ENCODE peak calls at places on chromosomes 4 and X, in eight cellular contexts. K, P, M, Q, E, O, H and G are unnamed samples. For H3K4me1, the result is how much of the 10 kb centered on the place peaks cover.

GRCh38 chrX:11687157-11687556 is 21.4 kb upstream of the ARHGAP6 start:
- DNase-seq in K (no peak), P (no peak), M (no peak), Q (no peak), E (no peak), O (no peak), H (no peak), G (no peak)

GRCh38 chrX:42714981-42715688 is 62.8 kb downstream of the PPP1R2C start:
- DNase-seq in K (peak), P (no peak), M (peak), Q (no peak), E (peak), O (no peak), H (no peak), G (no peak)

GRCh38 chrX:119729408-119730201 is 28.8 kb upstream of the SOWAHD start:
- DNase-seq in K (peak), P (no peak), M (peak), Q (no peak), E (peak), O (peak), H (peak), G (peak)

GRCh38 chrX:50941638-50942037 is 31.1 kb downstream of the BMP15 start:
- DNase-seq in K (no peak), P (no peak), M (no peak), Q (peak), E (no peak), O (peak), H (no peak), G (peak)

GRCh38 chr4:163166041-163166579 is 580 bp downstream of the NAF1 start:
- DNase-seq in K (peak), P (peak), M (peak), Q (peak), E (peak), O (peak), H (peak), G (peak)

GRCh38 chr4:183118585-183118984 is 19.5 kb downstream of the WWC2 start:
- DNase-seq in K (no peak), P (no peak), M (no peak), Q (no peak), E (peak), O (no peak), H (peak), G (no peak)

GRCh38 chr4:139890810-139891209 is 225.2 kb downstream of the MGST2 start:
- DNase-seq in K (no peak), P (no peak), M (no peak), Q (no peak), E (peak), O (no peak), H (peak), G (no peak)

GRCh38 chr4:68368566-68369473 is 18.9 kb upstream of the YTHDC1 start:
- DNase-seq in K (no peak), P (no peak), M (no peak), Q (no peak), E (peak), O (no peak), H (peak), G (no peak)

GRCh38 chr4:21901831-21902230 is 46.7 kb downstream of the KCNIP4 start:
- DNase-seq in K (no peak), P (no peak), M (no peak), Q (no peak), E (peak), O (no peak), H (peak), G (no peak)

GRCh38 chr4:162644346-162644745 is 480.5 kb upstream of the FSTL5 start:
- DNase-seq in K (no peak), P (no peak), M (no peak), Q (no peak), E (peak), O (no peak), H (no peak), G (no peak)

GRCh38 chrX:30570505-30570904 is 7.1 kb downstream of the TASL start:
- DNase-seq in K (no peak), P (no peak), M (no peak), Q (no peak), E (peak), O (no peak), H (peak), G (peak)
- H3K4me1 ChIP-seq in K (under half), P (under half), M (under half), Q (under half), E (under half), O (half or more), H (under half), G (under half)

DNA sequence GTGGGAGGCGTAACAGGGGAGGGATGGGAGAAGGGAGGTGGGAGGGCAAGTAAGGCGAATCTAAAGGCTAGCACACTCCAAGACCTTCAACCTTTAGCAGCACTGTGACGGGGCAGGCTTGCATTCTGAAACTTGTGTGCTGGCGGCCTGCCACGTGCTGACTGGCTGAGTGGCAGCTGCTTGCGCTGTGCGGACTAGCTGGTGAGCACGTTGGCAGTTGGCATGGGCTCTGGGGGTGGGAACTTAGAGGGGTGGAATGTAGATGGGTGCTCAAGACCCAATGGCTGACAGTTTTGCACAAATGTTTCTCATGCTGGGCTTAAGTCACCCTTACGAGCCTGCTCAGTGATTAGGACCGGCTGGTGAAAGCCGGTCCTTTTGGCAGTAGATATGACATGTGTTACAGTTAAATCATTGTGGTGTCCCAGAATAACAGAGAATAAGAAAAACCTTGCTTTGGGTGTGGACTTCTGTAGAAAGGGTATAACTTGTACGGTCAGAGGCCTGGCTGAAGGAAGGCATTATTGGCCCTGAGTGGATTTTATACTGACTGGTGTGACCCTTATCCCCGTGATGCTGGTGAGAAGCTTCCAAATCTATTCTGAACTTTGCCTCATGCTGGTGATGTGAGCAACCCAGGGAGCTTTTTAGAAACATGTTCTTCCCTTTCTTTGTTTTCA is 107.6 kb upstream of the SLC4A4 start:
- DNase-seq in K (no peak), P (no peak), M (peak), Q (peak), E (peak), O (no peak), H (peak), G (no peak)
- H3K4me1 ChIP-seq in K (under half), P (under half), M (under half), Q (under half), E (under half), O (under half), H (under half), G (under half)

DNA sequence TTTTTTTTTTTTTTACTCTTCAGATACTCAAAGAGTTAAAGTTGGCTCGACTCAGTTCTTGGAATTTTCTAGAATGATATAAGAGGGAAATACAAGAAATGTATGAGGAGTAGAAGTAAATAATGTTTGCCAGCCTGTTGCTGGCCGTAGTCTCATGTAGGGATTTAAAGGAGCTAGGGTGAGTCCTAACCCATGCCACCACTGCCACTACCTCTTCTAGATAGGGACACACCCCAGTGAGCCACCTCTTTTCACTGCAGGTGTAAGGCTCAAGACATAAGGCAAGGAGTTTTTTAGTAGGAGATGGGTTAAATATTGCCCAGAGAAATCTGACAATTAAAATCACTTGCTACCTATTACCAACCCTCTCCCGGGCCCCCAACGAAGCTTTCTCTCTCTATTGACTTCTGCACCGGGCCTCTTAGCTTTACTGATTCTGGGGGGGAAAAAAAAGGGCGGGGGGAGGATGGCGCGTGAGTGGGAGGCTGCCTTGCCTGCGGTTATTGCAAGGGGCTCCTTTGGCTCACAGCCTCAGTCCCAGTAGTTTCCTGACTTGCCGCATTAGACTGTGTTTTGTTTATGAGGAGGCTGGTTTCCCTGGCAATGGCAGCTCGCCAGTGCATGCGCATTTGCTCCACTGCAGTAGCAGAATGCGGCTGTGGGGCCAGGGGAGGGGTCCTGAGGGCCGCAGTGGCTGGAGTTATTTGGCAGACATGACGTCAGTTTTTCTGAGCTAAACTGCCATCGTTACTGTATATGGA is 3.0 kb downstream of the LINC00632 start:
- DNase-seq in K (peak), P (no peak), M (peak), Q (peak), E (peak), O (no peak), H (peak), G (no peak)
- H3K4me1 ChIP-seq in K (under half), P (under half), M (under half), Q (under half), E (under half), O (under half), H (under half), G (under half)

DNA sequence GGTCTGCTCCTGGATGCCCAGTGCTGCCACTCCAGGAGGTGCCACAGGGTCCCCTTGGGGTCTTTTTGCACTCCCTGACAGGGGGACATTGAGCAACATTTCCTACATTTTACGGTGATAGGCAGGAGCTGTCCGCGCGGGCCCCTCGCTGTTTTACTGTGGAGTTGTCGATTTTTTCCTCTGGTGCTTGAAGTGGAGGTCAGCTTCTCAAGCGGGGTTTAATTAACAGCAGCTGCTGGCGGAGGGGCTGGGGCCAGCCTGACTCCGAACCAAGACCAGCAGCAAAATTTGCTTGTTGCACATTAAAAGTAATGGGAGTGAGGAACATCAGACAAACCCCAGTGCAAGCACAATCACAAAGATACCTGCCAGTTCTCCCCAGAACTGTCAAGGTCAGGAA is 13.2 kb upstream of the SH3TC1 start:
- DNase-seq in K (no peak), P (no peak), M (no peak), Q (peak), E (no peak), O (no peak), H (no peak), G (no peak)
- H3K4me1 ChIP-seq in K (under half), P (half or more), M (under half), Q (half or more), E (under half), O (half or more), H (under half), G (under half)

GRCh38 chr4:38161208-38162113 is 201.3 kb downstream of the PTTG2 start:
- DNase-seq in K (no peak), P (no peak), M (no peak), Q (no peak), E (peak), O (no peak), H (peak), G (no peak)
- H3K4me1 ChIP-seq in K (under half), P (under half), M (under half), Q (under half), E (under half), O (under half), H (under half), G (under half)

GRCh38 chr4:656651-657337 is 17.3 kb downstream of the ATP5ME start:
- DNase-seq in K (no peak), P (no peak), M (no peak), Q (peak), E (no peak), O (peak), H (no peak), G (no peak)

GRCh38 chr4:657338-658030 is 16.6 kb downstream of the ATP5ME start:
- DNase-seq in K (no peak), P (no peak), M (no peak), Q (peak), E (no peak), O (no peak), H (no peak), G (no peak)

GRCh38 chr4:654526-654845 is 19.6 kb downstream of the ATP5ME start:
- DNase-seq in K (no peak), P (no peak), M (no peak), Q (no peak), E (no peak), O (peak), H (no peak), G (no peak)

GRCh38 chr4:654871-655734 is 19.0 kb downstream of the ATP5ME start:
- DNase-seq in K (no peak), P (no peak), M (no peak), Q (peak), E (no peak), O (peak), H (no peak), G (no peak)

DNA sequence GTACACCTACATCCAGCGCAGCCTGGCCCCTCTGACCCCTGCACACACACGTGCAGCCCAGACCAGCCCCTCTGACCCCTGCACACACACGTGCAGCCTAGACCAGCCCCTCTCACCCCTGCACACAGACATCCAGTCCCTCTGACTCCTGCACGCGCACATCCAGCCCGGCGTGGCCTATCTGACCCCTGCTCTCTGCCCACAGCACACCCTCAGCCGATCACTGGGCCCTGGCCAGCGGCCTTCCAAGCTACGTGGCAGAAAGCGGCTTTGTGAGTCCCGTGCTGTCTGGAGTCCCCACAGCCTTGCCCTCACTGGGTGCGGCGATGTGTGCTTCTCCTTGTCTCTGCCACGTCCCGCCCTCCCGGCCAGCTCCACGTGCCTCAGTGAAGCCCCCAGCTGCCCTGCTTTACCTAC is 18.3 kb downstream of the ATP5ME start:
- DNase-seq in K (no peak), P (no peak), M (no peak), Q (peak), E (no peak), O (peak), H (no peak), G (no peak)
- H3K4me1 ChIP-seq in K (under half), P (under half), M (under half), Q (under half), E (under half), O (under half), H (under half), G (under half)

GRCh38 chr4:90000995-90001394 is 106.3 kb downstream of the MMRN1 start:
- DNase-seq in K (no peak), P (no peak), M (no peak), Q (no peak), E (no peak), O (no peak), H (no peak), G (no peak)

GRCh38 chr4:90007494-90008167 is 113.0 kb downstream of the MMRN1 start:
- DNase-seq in K (no peak), P (no peak), M (no peak), Q (no peak), E (no peak), O (no peak), H (no peak), G (no peak)

GRCh38 chr4:89998350-89999098 is 103.9 kb downstream of the MMRN1 start:
- DNase-seq in K (no peak), P (no peak), M (no peak), Q (no peak), E (no peak), O (no peak), H (no peak), G (no peak)

GRCh38 chr4:89997171-89997704 is 102.6 kb downstream of the MMRN1 start:
- DNase-seq in K (no peak), P (no peak), M (no peak), Q (no peak), E (no peak), O (no peak), H (no peak), G (no peak)

GRCh38 chr4:90002406-90003040 is 107.9 kb downstream of the MMRN1 start:
- DNase-seq in K (no peak), P (no peak), M (no peak), Q (no peak), E (no peak), O (no peak), H (no peak), G (no peak)
- H3K4me1 ChIP-seq in K (under half), P (under half), M (under half), Q (under half), E (under half), O (under half), H (under half), G (under half)

DNA sequence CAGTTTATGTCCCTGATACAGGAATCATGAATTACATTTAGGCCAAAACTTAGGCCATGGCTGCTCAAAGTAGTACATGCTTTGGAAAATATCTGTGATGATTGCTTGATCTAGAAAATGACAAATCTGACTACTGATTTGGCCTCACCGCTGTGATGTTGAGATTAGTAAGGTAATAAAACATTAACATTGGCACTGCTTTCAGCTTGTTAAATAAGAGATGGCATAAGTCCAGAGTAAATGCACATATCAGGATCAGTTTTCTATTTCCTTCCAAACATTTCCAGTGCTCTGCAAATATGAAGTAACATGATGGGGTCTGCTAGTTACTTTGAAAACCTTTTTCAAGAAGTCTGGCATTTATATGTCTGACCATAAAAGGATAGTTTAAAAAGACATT is 687.3 kb upstream of the ACTRT1 start:
- DNase-seq in K (no peak), P (no peak), M (no peak), Q (no peak), E (no peak), O (no peak), H (no peak), G (no peak)
- H3K4me1 ChIP-seq in K (under half), P (under half), M (under half), Q (under half), E (under half), O (under half), H (under half), G (under half)